ENCODE peak calls at places on chromosomes 13 and 19, in six cellular contexts. V is body of pancreas, B is heart right ventricle, P is endodermal cell, F is thoracic aorta, O is ascending aorta. A is an unnamed sample. For H3K9me3, the result is how much of the 10 kb centered on the place peaks cover.

GRCh38 chr13:112510002-112510780 is 77.8 kb downstream of the TUBGCP3 start:
- DNase-seq in V (no peak), B (no peak), P (peak), F (no peak), O (no peak), A (peak)

GRCh38 chr13:113804017-113804702 is 45.1 kb downstream of the TMEM255B start:
- DNase-seq in V (no peak), B (no peak), P (no peak), F (no peak), O (no peak), A (no peak)

GRCh38 chr13:37657134-37657533 is 58.6 kb upstream of the POSTN start:
- DNase-seq in V (no peak), B (no peak), P (no peak), F (no peak), O (no peak), A (no peak)

GRCh38 chr19:35767288-35768081 is 7.9 kb upstream of the ARHGAP33 start:
- DNase-seq in V (peak), B (no peak), P (peak), F (no peak), O (no peak), A (no peak)

GRCh38 chr13:45496942-45497341 is 32.2 kb downstream of the COG3 start:
- DNase-seq in V (no peak), B (no peak), P (no peak), F (no peak), O (no peak), A (no peak)

GRCh38 chr19:3622224-3622623 is 4.4 kb downstream of the CACTIN start:
- DNase-seq in V (no peak), B (no peak), P (no peak), F (no peak), O (no peak), A (no peak)

GRCh38 chr13:100235311-100235901 is 146.5 kb downstream of the PCCA start:
- DNase-seq in V (no peak), B (no peak), P (no peak), F (no peak), O (no peak), A (no peak)

GRCh38 chr13:43725460-43725859 is 61.3 kb downstream of the ENOX1 start:
- DNase-seq in V (no peak), B (no peak), P (no peak), F (no peak), O (no peak), A (no peak)

GRCh38 chr13:23849670-23850069 is 39.5 kb downstream of the MIPEP start:
- DNase-seq in V (no peak), B (no peak), P (no peak), F (no peak), O (no peak), A (no peak)

GRCh38 chr13:109205315-109205714 is 575.9 kb downstream of the MYO16 start:
- DNase-seq in V (no peak), B (no peak), P (no peak), F (no peak), O (no peak), A (no peak)

GRCh38 chr13:45811891-45812583 is 39.5 kb downstream of the SIAH3 start:
- DNase-seq in V (no peak), B (no peak), P (no peak), F (no peak), O (peak), A (no peak)

GRCh38 chr13:49214917-49215376 is 5.2 kb upstream of the MLNR start:
- DNase-seq in V (peak), B (peak), P (peak), F (no peak), O (no peak), A (peak)

GRCh38 chr13:83568019-83568418 is 314.3 kb downstream of the SLITRK1 start:
- DNase-seq in V (no peak), B (no peak), P (no peak), F (no peak), O (no peak), A (no peak)

GRCh38 chr19:36120092-36120983 is 5.1 kb downstream of the TBCB start:
- DNase-seq in V (no peak), B (no peak), P (no peak), F (no peak), O (no peak), A (no peak)

GRCh38 chr13:78658630-78659449 is at the start of gene OBI1:
- DNase-seq in V (peak), B (peak), P (peak), F (peak), O (peak), A (peak)
- H3K4me3 ChIP-seq in V (peak), B (peak), P (peak), F (peak), O (peak), A (peak)

GRCh38 chr19:15895876-15896430 is 1.9 kb downstream of the CYP4F2 start:
- DNase-seq in V (no peak), B (no peak), P (no peak), F (no peak), O (no peak), A (no peak)

GRCh38 chr19:15893498-15893897 is 4.4 kb downstream of the CYP4F2 start:
- DNase-seq in V (no peak), B (no peak), P (no peak), F (no peak), O (no peak), A (no peak)

GRCh38 chr19:15892012-15892411 is 5.9 kb downstream of the CYP4F2 start:
- DNase-seq in V (no peak), B (no peak), P (no peak), F (no peak), O (no peak), A (no peak)

GRCh38 chr19:15894359-15894758 is 3.5 kb downstream of the CYP4F2 start:
- DNase-seq in V (no peak), B (no peak), P (no peak), F (no peak), O (no peak), A (no peak)

GRCh38 chr19:15891434-15891833 is 6.4 kb downstream of the CYP4F2 start:
- DNase-seq in V (no peak), B (no peak), P (no peak), F (no peak), O (no peak), A (no peak)
- H3K9me3 ChIP-seq in V (under half), B (under half), P (half or more), F (under half), O (under half), A (under half)

GRCh38 chr19:42023943-42024260 is 29.9 kb upstream of the ATP1A3 start:
- DNase-seq in V (no peak), B (no peak), P (no peak), F (no peak), O (no peak), A (no peak)

GRCh38 chr19:42032428-42032827 is 37.6 kb downstream of the GRIK5 start:
- DNase-seq in V (no peak), B (no peak), P (peak), F (no peak), O (no peak), A (no peak)

GRCh38 chr19:42030605-42031004 is 36.6 kb upstream of the ATP1A3 start:
- DNase-seq in V (no peak), B (no peak), P (no peak), F (no peak), O (no peak), A (no peak)

GRCh38 chr19:42024622-42025111 is 30.6 kb upstream of the ATP1A3 start:
- DNase-seq in V (no peak), B (peak), P (no peak), F (no peak), O (no peak), A (peak)

GRCh38 chr19:42028304-42029216 is 34.5 kb upstream of the ATP1A3 start:
- DNase-seq in V (no peak), B (no peak), P (peak), F (no peak), O (no peak), A (no peak)
- TF ChIP-seq CTCF in V (peak), B (peak), P (peak), F (peak), O (peak), A (no peak)

GRCh38 chr13:60788156-60788829 is 391.3 kb downstream of the TDRD3 start:
- DNase-seq in V (no peak), B (peak), P (no peak), F (peak), O (peak), A (no peak)
- H3K4me3 ChIP-seq in V (no peak), B (no peak), P (no peak), F (no peak), O (no peak), A (no peak)

GRCh38 chr13:63279136-63279535 is 1863.5 kb upstream of the PCDH20 start:
- DNase-seq in V (no peak), B (no peak), P (no peak), F (no peak), O (no peak), A (no peak)
- H3K9me3 ChIP-seq in V (under half), B (under half), P (under half), F (under half), O (under half), A (under half)

DNA sequence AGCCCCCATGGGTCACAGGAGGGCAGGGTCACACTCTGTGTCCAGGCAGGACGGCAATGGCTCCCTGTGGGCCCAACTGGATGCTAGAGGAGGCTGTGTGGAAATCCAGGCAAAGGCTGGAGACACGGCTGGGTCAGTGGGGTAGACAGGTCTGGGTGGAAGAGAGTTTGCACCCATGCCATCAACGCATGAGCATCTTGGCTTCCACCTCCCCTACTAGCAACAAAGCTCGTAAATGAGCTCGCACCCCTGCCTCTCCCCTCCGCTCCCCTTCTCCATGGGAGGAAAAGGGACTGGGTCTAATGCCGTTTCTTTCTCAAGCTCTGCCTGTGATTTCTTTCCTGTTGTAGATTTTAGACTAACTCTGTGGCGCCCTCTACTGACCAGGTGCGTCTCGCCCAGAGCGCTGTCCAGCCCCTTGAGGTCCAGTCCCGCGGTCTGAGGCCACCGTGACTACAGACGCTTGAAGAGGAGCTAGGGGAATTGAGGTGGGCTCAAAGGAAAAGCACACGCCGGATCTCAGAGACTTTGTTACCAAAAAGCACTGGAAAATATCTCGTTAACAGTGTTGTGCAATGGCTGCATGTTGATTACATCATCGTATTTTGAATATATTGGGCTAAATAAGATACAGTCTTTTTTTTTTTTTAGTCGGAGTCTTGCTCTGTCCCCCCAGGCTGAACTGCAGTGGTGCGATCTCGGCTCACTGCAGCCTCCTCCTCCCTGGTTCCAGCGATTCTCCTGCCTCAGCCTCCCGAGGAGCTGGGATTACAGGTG is 50.7 kb upstream of the USP29 start:
- DNase-seq in V (peak), B (no peak), P (peak), F (no peak), O (no peak), A (no peak)
- TF ChIP-seq CTCF in V (peak), B (no peak), P (peak), F (no peak), O (no peak), A (no peak)

DNA sequence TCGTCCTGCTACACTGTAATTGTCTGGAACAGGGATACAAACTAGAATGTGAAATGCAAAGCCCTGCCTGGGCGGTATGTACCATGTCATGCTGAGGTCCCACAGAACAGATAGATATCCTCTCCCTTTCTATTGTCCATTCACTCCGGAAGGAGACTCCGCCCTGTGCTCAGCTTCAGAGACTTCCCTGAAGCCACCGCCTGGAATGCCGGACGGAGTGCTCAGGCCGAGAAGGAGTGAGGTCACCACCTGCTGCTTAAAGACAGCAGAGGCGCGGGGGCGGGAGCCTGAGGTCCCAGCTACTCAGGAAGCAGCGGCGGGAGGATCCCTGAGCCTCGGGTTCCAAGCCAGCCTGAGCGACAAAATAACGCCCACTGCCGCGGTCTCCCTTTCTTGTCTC is 890 bp upstream of the ZNF611 start:
- DNase-seq in V (peak), B (peak), P (peak), F (no peak), O (peak), A (peak)
- H3K4me3 ChIP-seq in V (no peak), B (peak), P (peak), F (peak), O (peak), A (no peak)

A was measured in lung.